ENCODE peak calls at places on chromosomes 2 and 18, in seven cellular contexts. L, A, E, G, U, S and Q are unnamed samples.

GRCh38 chr2:31246184-31246852 is 12.4 kb downstream of the EHD3 start:
- DNase-seq in L (no peak), A (no peak), E (no peak), G (no peak), U (no peak), S (no peak), Q (no peak)

GRCh38 chr2:37784071-37784758 is 112.8 kb upstream of the CDC42EP3 start:
- DNase-seq in L (no peak), A (no peak), E (no peak), G (no peak), U (no peak), S (no peak), Q (no peak)

GRCh38 chr2:97758131-97758705 is 44.8 kb downstream of the ZAP70 start:
- DNase-seq in L (no peak), A (no peak), E (no peak), G (no peak), U (no peak), S (no peak), Q (no peak)

GRCh38 chr2:148209598-148209997 is 188.7 kb downstream of the MBD5 start:
- DNase-seq in L (no peak), A (no peak), E (peak), G (no peak), U (no peak), S (no peak), Q (peak)

GRCh38 chr2:3349211-3349693 is 28.4 kb downstream of the EIPR1 start:
- DNase-seq in L (no peak), A (no peak), E (no peak), G (peak), U (no peak), S (no peak), Q (no peak)

GRCh38 chr2:18061717-18062116 is 183.2 kb downstream of the KCNS3 start:
- DNase-seq in L (no peak), A (no peak), E (no peak), G (no peak), U (no peak), S (peak), Q (no peak)

GRCh38 chr2:202941771-202942170 is 29.7 kb downstream of the CARF start:
- DNase-seq in L (no peak), A (no peak), E (no peak), G (no peak), U (no peak), S (no peak), Q (peak)

GRCh38 chr2:45382744-45383143 is 228.3 kb downstream of the SRBD1 start:
- DNase-seq in L (no peak), A (no peak), E (no peak), G (no peak), U (no peak), S (no peak), Q (no peak)

GRCh38 chr2:182647499-182647787 is 68.6 kb upstream of the DNAJC10 start:
- DNase-seq in L (no peak), A (no peak), E (no peak), G (no peak), U (no peak), S (no peak), Q (peak)

GRCh38 chr2:134139615-134140014 is 114.3 kb upstream of the MGAT5 start:
- DNase-seq in L (no peak), A (no peak), E (no peak), G (no peak), U (no peak), S (no peak), Q (no peak)

GRCh38 chr18:22254088-22254487 is 84.7 kb downstream of the GATA6 start:
- DNase-seq in L (no peak), A (no peak), E (no peak), G (no peak), U (no peak), S (no peak), Q (no peak)

GRCh38 chr2:100796499-100797100 is 23.3 kb upstream of the NPAS2 start:
- DNase-seq in L (no peak), A (no peak), E (no peak), G (no peak), U (no peak), S (no peak), Q (no peak)

GRCh38 chr2:134379293-134379692 is 125.4 kb downstream of the MGAT5 start:
- DNase-seq in L (no peak), A (no peak), E (no peak), G (no peak), U (no peak), S (no peak), Q (no peak)

GRCh38 chr2:237457388-237457941 is 29.6 kb upstream of the MLPH start:
- DNase-seq in L (no peak), A (no peak), E (no peak), G (no peak), U (no peak), S (no peak), Q (no peak)

GRCh38 chr2:146124741-146125140 is 1604.8 kb upstream of the ZEB2 start:
- DNase-seq in L (no peak), A (no peak), E (no peak), G (no peak), U (no peak), S (no peak), Q (peak)

GRCh38 chr2:99864561-99865216 is 277.7 kb downstream of the AFF3 start:
- DNase-seq in L (no peak), A (peak), E (no peak), G (no peak), U (no peak), S (no peak), Q (no peak)

GRCh38 chr2:109183871-109184270 is 54.9 kb downstream of the SH3RF3 start:
- DNase-seq in L (no peak), A (no peak), E (no peak), G (no peak), U (no peak), S (no peak), Q (no peak)

GRCh38 chr2:238163494-238164198 is 4.9 kb downstream of the ERFE start:
- DNase-seq in L (no peak), A (peak), E (no peak), G (peak), U (no peak), S (peak), Q (no peak)

GRCh38 chr2:238670341-238670681 is 177.6 kb upstream of the TWIST2 start:
- DNase-seq in L (no peak), A (no peak), E (no peak), G (no peak), U (no peak), S (no peak), Q (no peak)

GRCh38 chr2:11371099-11371937 is 26.9 kb upstream of the ROCK2 start:
- DNase-seq in L (no peak), A (peak), E (no peak), G (no peak), U (no peak), S (no peak), Q (no peak)

GRCh38 chr18:27298215-27298804 is 113.2 kb upstream of the CHST9 start:
- DNase-seq in L (no peak), A (no peak), E (no peak), G (no peak), U (no peak), S (peak), Q (peak)

GRCh38 chr2:48306409-48307284 is 223.3 kb upstream of the STON1 start:
- DNase-seq in L (no peak), A (no peak), E (no peak), G (no peak), U (no peak), S (no peak), Q (no peak)

GRCh38 chr2:10668402-10669012 is 21.3 kb downstream of the NOL10 start:
- DNase-seq in L (no peak), A (no peak), E (peak), G (no peak), U (no peak), S (peak), Q (peak)

GRCh38 chr18:63470751-63471150 is 6.0 kb upstream of the SERPINB5 start:
- DNase-seq in L (no peak), A (no peak), E (no peak), G (no peak), U (no peak), S (no peak), Q (peak)

GRCh38 chr2:216194561-216194960 is 85.4 kb downstream of the XRCC5 start:
- DNase-seq in L (no peak), A (no peak), E (no peak), G (no peak), U (no peak), S (no peak), Q (no peak)

GRCh38 chr2:216192931-216193330 is 83.8 kb downstream of the XRCC5 start:
- DNase-seq in L (no peak), A (no peak), E (no peak), G (no peak), U (no peak), S (no peak), Q (no peak)

GRCh38 chr2:216192181-216192580 is 83.0 kb downstream of the XRCC5 start:
- DNase-seq in L (no peak), A (no peak), E (no peak), G (no peak), U (no peak), S (no peak), Q (no peak)

GRCh38 chr2:216194013-216194412 is 84.9 kb downstream of the XRCC5 start:
- DNase-seq in L (no peak), A (no peak), E (no peak), G (no peak), U (no peak), S (no peak), Q (no peak)

DNA sequence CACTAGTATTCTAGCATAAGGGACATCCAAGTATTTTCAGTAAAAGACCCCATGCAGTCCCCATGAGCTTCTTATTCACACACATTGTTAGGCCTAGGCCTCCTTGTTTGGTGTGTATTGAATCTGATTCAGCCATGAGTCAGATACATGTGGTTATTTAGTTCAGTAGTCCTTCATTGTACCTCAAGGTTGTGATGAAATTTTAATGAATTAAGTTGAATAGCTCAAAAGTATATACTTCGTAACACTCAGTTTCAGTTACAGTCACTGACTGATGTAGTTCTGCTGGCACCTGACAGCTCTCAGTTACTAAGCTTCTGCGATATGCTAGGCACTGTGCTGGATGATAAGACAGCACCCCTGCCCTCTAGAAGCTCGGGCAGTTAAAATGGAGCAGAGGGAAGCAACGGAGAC is 86.4 kb downstream of the XRCC5 start:
- DNase-seq in L (no peak), A (no peak), E (no peak), G (no peak), U (no peak), S (no peak), Q (no peak)
- H3K27ac ChIP-seq in L (no peak), A (no peak), E (no peak), G (no peak), U (no peak), S (no peak), Q (no peak)

DNA sequence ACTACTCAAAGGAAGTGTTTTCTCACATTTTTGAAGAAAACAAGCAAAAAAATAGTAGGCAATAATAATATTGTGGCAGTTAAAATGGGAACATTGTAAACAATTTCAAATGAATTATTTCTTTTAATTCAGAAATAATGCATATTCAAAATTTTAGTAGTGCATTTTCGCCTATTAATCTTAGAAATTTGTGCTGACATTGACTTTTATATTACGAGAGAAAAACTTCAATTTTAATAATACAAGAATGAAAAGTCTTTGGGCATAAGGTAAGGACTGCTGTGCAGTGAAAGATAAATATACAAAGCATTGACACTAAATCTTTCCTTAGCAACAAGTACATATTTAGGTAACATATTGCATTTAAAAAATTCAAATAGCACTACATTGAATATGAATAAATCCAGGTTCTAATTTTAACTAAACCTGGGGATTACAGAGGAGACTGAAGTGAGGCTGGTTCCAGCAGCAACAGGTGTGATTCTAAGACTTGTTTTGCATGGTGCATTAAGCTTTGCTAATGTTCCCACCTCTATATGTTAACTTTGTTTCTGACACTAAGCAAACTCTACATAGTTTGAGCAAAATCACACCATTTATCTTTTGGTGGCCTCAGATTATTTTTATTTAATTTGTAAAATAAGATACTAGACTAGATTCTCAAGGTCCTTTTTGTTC is 40.5 kb downstream of the CALCRL start:
- DNase-seq in L (no peak), A (no peak), E (no peak), G (no peak), U (no peak), S (no peak), Q (no peak)
- H3K27ac ChIP-seq in L (no peak), A (no peak), E (no peak), G (no peak), U (no peak), S (no peak), Q (no peak)

DNA sequence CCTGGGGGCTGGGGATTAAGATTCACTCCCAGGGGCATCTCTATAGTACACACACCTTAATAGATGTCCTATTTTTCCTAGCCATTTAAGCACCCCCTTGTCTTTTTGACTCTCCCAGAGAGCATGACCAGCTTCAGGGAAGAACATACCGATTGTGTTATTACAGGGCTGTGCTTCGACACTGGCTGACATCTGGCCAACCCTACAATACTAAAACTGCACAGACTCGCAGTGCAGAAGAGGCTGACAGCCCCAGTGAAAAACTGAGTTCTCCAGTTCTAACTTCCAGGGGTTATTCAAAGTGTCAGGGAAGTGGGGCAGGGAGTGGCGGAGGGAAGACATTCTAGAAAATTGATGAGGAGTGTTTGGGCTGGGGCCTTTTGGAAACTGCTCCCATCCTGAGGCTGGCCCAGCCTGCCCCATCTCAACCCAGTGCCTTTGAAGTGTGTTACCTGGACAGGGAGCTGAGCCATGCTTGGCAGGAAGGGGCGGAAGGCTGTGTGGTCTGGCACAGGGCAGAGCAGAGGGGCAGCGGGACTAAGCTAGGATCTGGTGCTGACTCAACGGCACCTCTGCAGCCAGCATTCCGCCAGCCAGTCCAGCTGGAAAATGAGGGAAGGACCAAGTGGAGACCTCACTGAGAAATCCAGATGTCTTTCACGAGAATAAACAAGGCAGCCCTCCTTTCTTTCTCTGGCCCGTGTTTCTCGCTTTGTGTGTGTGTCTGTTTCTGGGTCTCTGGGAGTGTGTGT is 15.4 kb upstream of the IGFBP5 start:
- DNase-seq in L (peak), A (peak), E (no peak), G (no peak), U (no peak), S (no peak), Q (no peak)
- H3K27ac ChIP-seq in L (peak), A (peak), E (no peak), G (no peak), U (no peak), S (no peak), Q (no peak)

DNA sequence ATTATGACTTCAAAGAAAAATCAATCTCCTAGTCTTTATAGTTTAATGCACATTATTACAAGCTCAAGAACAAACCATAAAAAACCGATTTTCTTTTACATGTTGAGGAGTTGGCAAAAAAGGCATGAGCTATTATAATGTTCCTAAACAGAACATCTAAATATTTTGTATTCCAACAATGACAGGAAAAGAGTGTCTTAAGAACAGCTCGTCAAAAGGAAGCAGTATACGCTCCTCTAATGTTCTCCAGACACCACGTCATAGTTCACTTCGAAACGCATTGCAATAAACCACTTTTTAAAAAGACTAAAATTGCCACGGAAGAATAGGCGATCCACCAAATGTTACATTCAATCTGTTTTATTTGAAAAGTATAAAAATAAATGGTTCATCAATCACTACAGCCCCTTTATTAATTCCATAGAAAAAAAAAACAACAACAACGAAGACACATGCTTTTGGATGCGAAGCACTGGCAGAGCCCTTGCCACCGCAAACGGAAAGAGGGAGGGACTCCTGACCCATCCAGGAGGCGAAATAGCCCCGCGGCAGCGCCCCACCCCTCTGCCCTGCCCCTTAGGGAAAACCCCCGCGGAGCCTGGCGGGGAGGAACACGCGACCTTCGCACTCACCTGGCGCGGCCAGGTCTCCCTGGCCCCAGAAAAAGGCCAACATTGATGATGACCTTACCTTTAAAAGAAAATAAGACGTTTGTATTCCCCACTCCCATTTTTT is 45.8 kb downstream of the MBP start:
- DNase-seq in L (peak), A (peak), E (no peak), G (no peak), U (no peak), S (peak), Q (no peak)
- H3K27ac ChIP-seq in L (peak), A (peak), E (no peak), G (no peak), U (peak), S (no peak), Q (no peak)

GRCh38 chr2:120576509-120577474 is 158.9 kb upstream of the GLI2 start:
- DNase-seq in L (peak), A (peak), E (no peak), G (no peak), U (no peak), S (no peak), Q (no peak)

GRCh38 chr2:120580709-120581108 is 155.0 kb upstream of the GLI2 start:
- DNase-seq in L (peak), A (peak), E (no peak), G (no peak), U (no peak), S (no peak), Q (peak)

GRCh38 chr2:120578576-120579352 is 156.9 kb upstream of the GLI2 start:
- DNase-seq in L (peak), A (peak), E (no peak), G (no peak), U (no peak), S (no peak), Q (no peak)

GRCh38 chr2:120577896-120578295 is 157.8 kb upstream of the GLI2 start:
- DNase-seq in L (peak), A (peak), E (no peak), G (no peak), U (no peak), S (no peak), Q (no peak)

GRCh38 chr2:120579916-120580685 is 155.6 kb upstream of the GLI2 start:
- DNase-seq in L (peak), A (peak), E (no peak), G (no peak), U (no peak), S (no peak), Q (no peak)
- H3K27ac ChIP-seq in L (no peak), A (no peak), E (no peak), G (no peak), U (no peak), S (no peak), Q (no peak)

DNA sequence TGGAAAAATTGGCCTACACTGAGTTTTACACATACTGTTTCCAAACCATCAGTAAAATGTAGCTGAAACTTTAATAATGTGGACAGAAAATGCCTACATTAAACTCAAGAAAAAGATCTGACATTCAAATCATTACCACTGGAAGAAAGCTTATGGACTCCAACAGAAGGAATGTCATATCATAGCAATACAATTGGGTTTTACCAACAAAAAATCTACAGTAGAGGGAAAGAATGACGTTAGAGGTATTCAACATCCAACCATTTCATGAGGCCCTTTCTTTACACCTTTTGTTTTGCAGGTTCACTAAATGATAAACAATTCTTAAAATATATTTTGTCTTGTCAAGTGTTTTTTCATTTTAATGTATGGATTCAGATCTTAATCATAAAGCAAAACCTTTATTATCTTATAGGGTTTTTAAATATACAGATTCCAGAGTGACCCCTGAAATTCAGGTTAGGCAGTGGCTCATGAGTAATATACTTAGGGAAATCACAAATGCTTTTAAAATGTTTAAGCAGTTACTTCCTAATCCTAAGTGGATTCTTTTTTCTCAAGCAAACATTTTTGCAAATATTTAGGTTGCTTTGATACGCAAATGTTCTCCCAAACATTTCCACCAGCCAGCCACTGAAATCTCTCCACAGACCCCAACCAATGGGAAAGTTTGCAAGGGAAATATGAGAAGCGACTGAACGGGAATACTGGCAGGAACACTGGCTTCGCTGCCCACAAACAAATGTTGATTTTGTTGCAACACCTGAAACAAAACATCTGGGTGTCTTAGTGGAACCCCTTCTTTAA is 168.7 kb downstream of the TCF4 start:
- DNase-seq in L (no peak), A (no peak), E (no peak), G (no peak), U (no peak), S (peak), Q (no peak)
- H3K27ac ChIP-seq in L (peak), A (peak), E (no peak), G (peak), U (no peak), S (peak), Q (peak)

DNA sequence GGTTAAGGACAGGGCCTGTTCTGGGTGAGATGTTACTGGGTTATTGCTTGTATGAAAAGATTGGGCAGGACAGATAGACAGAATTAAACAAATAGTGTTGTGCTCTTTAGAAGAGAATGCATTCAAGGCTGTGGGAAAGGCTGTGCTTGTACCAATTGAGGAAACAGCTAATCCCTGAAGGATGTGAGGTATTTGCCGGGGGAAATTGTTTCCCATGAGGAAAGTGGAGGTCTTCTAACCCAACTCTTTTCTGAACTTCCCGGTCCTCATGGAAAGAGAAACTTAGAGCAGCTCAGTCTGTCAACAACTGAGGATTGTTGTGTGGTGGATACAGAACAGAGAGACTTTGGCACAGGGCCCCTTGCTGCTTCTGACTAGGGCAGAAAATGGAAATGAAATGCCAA is 9.5 kb downstream of the SLC1A4 start:
- DNase-seq in L (no peak), A (no peak), E (no peak), G (peak), U (no peak), S (no peak), Q (no peak)
- H3K27ac ChIP-seq in L (peak), A (peak), E (no peak), G (no peak), U (peak), S (no peak), Q (no peak)